ENCODE peak calls at places on chromosomes 5 and 9, in eight cellular contexts. One of them, this sample, is unnamed.

GRCh38 chr5:83364322-83365299 is 106.9 kb upstream of the VCAN start:
- DNase-seq in GM06990: peak; percentile 52
- DNase-seq in Panc1: no peak
- DNase-seq in left ventricle myocardium inferior: no peak
- DNase-seq in choroid plexus epithelial cell: no peak
- DNase-seq in astrocyte of the spinal cord: no peak
- DNase-seq in cardiac muscle cell: no peak
- DNase-seq in tibial artery: no peak
- DNase-seq in this sample: peak; percentile 5

GRCh38 chr9:88184986-88185385 is 46.7 kb upstream of the SPATA31C2 start:
- DNase-seq in Panc1: no peak
- DNase-seq in choroid plexus epithelial cell: peak; percentile 13
- DNase-seq in astrocyte of the spinal cord: no peak
- DNase-seq in cardiac muscle cell: peak; percentile 54
- DNase-seq in tibial artery: no peak
- DNase-seq in left ventricle myocardium inferior: no peak
- DNase-seq in GM06990: no peak
- DNase-seq in this sample: no peak

GRCh38 chr5:160835818-160836528 is 16.0 kb downstream of the ATP10B start:
- DNase-seq in left ventricle myocardium inferior: no peak
- DNase-seq in cardiac muscle cell: no peak
- DNase-seq in choroid plexus epithelial cell: no peak
- DNase-seq in Panc1: no peak
- DNase-seq in GM06990: no peak
- DNase-seq in astrocyte of the spinal cord: no peak
- DNase-seq in tibial artery: no peak
- DNase-seq in this sample: no peak

GRCh38 chr9:131668439-131669233 is 71.2 kb downstream of the RAPGEF1 start:
- DNase-seq in cardiac muscle cell: no peak
- DNase-seq in Panc1: no peak
- DNase-seq in choroid plexus epithelial cell: peak; percentile 72
- DNase-seq in tibial artery: no peak
- DNase-seq in GM06990: peak; percentile 76
- DNase-seq in astrocyte of the spinal cord: peak; percentile 90
- DNase-seq in left ventricle myocardium inferior: no peak
- DNase-seq in this sample: peak; percentile 84

GRCh38 chr5:109594217-109594616 is 95.5 kb upstream of the MAN2A1 start:
- DNase-seq in GM06990: no peak
- DNase-seq in astrocyte of the spinal cord: no peak
- DNase-seq in Panc1: no peak
- DNase-seq in tibial artery: no peak
- DNase-seq in choroid plexus epithelial cell: no peak
- DNase-seq in left ventricle myocardium inferior: no peak
- DNase-seq in cardiac muscle cell: no peak
- DNase-seq in this sample: no peak

GRCh38 chr9:114387678-114388431 is at the start of gene AKNA:
- DNase-seq in Panc1: no peak
- DNase-seq in choroid plexus epithelial cell: peak; percentile 85
- DNase-seq in left ventricle myocardium inferior: peak; percentile 75
- DNase-seq in cardiac muscle cell: peak; percentile 88
- DNase-seq in GM06990: peak; percentile 83
- DNase-seq in tibial artery: peak; percentile 85
- DNase-seq in astrocyte of the spinal cord: peak; percentile 82
- DNase-seq in this sample: peak; percentile 60

GRCh38 chr5:124519396-124519795 is 227.0 kb downstream of the ZNF608 start:
- DNase-seq in left ventricle myocardium inferior: no peak
- DNase-seq in GM06990: peak; percentile 29
- DNase-seq in astrocyte of the spinal cord: peak; percentile 79
- DNase-seq in Panc1: no peak
- DNase-seq in cardiac muscle cell: peak; percentile 61
- DNase-seq in tibial artery: peak; percentile 44
- DNase-seq in choroid plexus epithelial cell: peak; percentile 63
- DNase-seq in this sample: peak; percentile 88

GRCh38 chr5:80152778-80153177 is 103.1 kb downstream of the SERINC5 start:
- DNase-seq in choroid plexus epithelial cell: no peak
- DNase-seq in GM06990: no peak
- DNase-seq in cardiac muscle cell: no peak
- DNase-seq in astrocyte of the spinal cord: no peak
- DNase-seq in tibial artery: no peak
- DNase-seq in Panc1: no peak
- DNase-seq in left ventricle myocardium inferior: no peak
- DNase-seq in this sample: no peak

GRCh38 chr5:148791334-148791667 is 35.1 kb upstream of the ADRB2 start:
- DNase-seq in left ventricle myocardium inferior: no peak
- DNase-seq in astrocyte of the spinal cord: peak; percentile 48
- DNase-seq in Panc1: no peak
- DNase-seq in tibial artery: no peak
- DNase-seq in choroid plexus epithelial cell: no peak
- DNase-seq in GM06990: peak; percentile 70
- DNase-seq in cardiac muscle cell: no peak
- DNase-seq in this sample: peak; percentile 55

GRCh38 chr5:168750926-168751325 is 171.8 kb upstream of the PANK3 start:
- DNase-seq in left ventricle myocardium inferior: no peak
- DNase-seq in astrocyte of the spinal cord: no peak
- DNase-seq in cardiac muscle cell: no peak
- DNase-seq in choroid plexus epithelial cell: no peak
- DNase-seq in tibial artery: no peak
- DNase-seq in GM06990: no peak
- DNase-seq in Panc1: no peak
- DNase-seq in this sample: no peak

GRCh38 chr5:168749391-168750100 is 170.4 kb upstream of the PANK3 start:
- DNase-seq in choroid plexus epithelial cell: no peak
- DNase-seq in Panc1: no peak
- DNase-seq in tibial artery: no peak
- DNase-seq in astrocyte of the spinal cord: no peak
- DNase-seq in cardiac muscle cell: no peak
- DNase-seq in GM06990: no peak
- DNase-seq in left ventricle myocardium inferior: no peak
- DNase-seq in this sample: no peak

GRCh38 chr5:168752012-168752411 is 172.8 kb upstream of the PANK3 start:
- DNase-seq in left ventricle myocardium inferior: no peak
- DNase-seq in choroid plexus epithelial cell: no peak
- DNase-seq in cardiac muscle cell: no peak
- DNase-seq in GM06990: no peak
- DNase-seq in tibial artery: no peak
- DNase-seq in astrocyte of the spinal cord: no peak
- DNase-seq in Panc1: no peak
- DNase-seq in this sample: no peak

GRCh38 chr5:168746893-168747640 is 167.9 kb upstream of the PANK3 start:
- DNase-seq in Panc1: no peak
- DNase-seq in left ventricle myocardium inferior: no peak
- DNase-seq in astrocyte of the spinal cord: no peak
- DNase-seq in GM06990: no peak
- DNase-seq in choroid plexus epithelial cell: no peak
- DNase-seq in tibial artery: no peak
- DNase-seq in cardiac muscle cell: no peak
- DNase-seq in this sample: no peak

DNA sequence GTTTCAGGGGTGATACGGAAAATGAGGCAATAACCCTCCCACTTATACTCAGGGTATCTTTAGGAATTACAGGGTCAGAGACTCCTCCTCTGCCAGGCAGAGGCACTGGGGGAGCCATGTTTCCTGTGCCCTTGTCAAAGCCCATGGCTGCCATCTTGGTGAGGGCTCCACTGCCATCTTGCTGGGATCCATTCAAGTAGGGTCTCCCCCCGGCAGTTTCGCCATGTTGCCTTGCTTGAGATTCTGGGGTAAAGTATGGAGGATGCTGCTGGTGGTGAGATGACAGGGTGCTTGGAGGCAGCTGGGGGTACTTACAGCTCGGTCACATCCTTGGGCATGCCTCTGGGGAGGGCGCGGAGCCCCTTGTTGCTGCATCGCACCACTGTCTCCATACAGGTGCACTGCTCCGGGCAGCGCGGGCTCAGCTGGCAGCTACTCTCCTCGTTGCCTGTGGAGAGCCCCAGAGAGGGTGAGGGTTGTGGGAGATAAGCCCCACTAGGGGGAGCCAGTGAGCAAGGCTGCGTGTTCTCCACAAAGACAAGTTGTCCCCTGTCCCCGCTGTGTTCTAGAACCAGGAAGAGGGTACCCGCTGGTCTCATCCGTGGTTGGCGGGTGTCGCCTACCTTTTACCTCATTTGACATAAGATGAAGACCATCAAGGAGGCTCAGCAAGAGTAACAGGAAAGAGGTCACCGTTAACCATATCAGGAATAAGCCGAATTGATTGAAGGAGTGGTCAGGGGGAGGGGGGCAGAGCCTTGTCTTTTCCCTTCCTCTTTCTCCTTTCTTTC is 169.0 kb upstream of the PANK3 start:
- DNase-seq in astrocyte of the spinal cord: no peak
- DNase-seq in Panc1: peak; percentile 32
- DNase-seq in GM06990: peak; percentile 28
- DNase-seq in left ventricle myocardium inferior: peak; percentile 43
- DNase-seq in choroid plexus epithelial cell: peak; percentile 4
- DNase-seq in cardiac muscle cell: peak; percentile 73
- DNase-seq in tibial artery: no peak
- DNase-seq in this sample: peak; percentile 12
- TF ChIP-seq CTCF in astrocyte of the spinal cord: peak; percentile 52
- TF ChIP-seq CTCF in Panc1: peak; percentile 83
- TF ChIP-seq CTCF in GM06990: peak; percentile 93
- TF ChIP-seq CTCF in left ventricle myocardium inferior: peak; percentile 71
- TF ChIP-seq CTCF in choroid plexus epithelial cell: peak; percentile 46
- TF ChIP-seq CTCF in cardiac muscle cell: peak; percentile 67
- TF ChIP-seq CTCF in tibial artery: peak; percentile 24
- TF ChIP-seq CTCF in this sample: peak; percentile 52

GRCh38 chr9:96025995-96026572 is 150.6 kb downstream of the ERCC6L2 start:
- DNase-seq in left ventricle myocardium inferior: no peak
- DNase-seq in choroid plexus epithelial cell: no peak
- DNase-seq in GM06990: no peak
- DNase-seq in astrocyte of the spinal cord: no peak
- DNase-seq in Panc1: no peak
- DNase-seq in cardiac muscle cell: peak; percentile 15
- DNase-seq in tibial artery: no peak
- DNase-seq in this sample: no peak

GRCh38 chr9:96020300-96020821 is 144.9 kb downstream of the ERCC6L2 start:
- DNase-seq in left ventricle myocardium inferior: no peak
- DNase-seq in cardiac muscle cell: no peak
- DNase-seq in astrocyte of the spinal cord: no peak
- DNase-seq in tibial artery: no peak
- DNase-seq in GM06990: no peak
- DNase-seq in Panc1: no peak
- DNase-seq in choroid plexus epithelial cell: no peak
- DNase-seq in this sample: no peak

GRCh38 chr9:96021616-96022444 is 146.3 kb downstream of the ERCC6L2 start:
- DNase-seq in left ventricle myocardium inferior: peak; percentile 25
- DNase-seq in GM06990: no peak
- DNase-seq in cardiac muscle cell: peak; percentile 23
- DNase-seq in tibial artery: no peak
- DNase-seq in Panc1: no peak
- DNase-seq in astrocyte of the spinal cord: no peak
- DNase-seq in choroid plexus epithelial cell: no peak
- DNase-seq in this sample: no peak

GRCh38 chr9:96020822-96021615 is 145.5 kb downstream of the ERCC6L2 start:
- DNase-seq in cardiac muscle cell: peak; percentile 45
- DNase-seq in left ventricle myocardium inferior: no peak
- DNase-seq in GM06990: no peak
- DNase-seq in Panc1: no peak
- DNase-seq in choroid plexus epithelial cell: peak; percentile 31
- DNase-seq in astrocyte of the spinal cord: peak; percentile 14
- DNase-seq in tibial artery: no peak
- DNase-seq in this sample: no peak

GRCh38 chr9:96022445-96023031 is 147.0 kb downstream of the ERCC6L2 start:
- DNase-seq in astrocyte of the spinal cord: no peak
- DNase-seq in cardiac muscle cell: peak; percentile 86
- DNase-seq in left ventricle myocardium inferior: no peak
- DNase-seq in choroid plexus epithelial cell: no peak
- DNase-seq in Panc1: no peak
- DNase-seq in GM06990: no peak
- DNase-seq in tibial artery: no peak
- DNase-seq in this sample: no peak
- H3K4me3 ChIP-seq in astrocyte of the spinal cord: no peak overlapping the region
- H3K4me3 ChIP-seq in cardiac muscle cell: peak overlapping the region; percentile 53
- H3K4me3 ChIP-seq in left ventricle myocardium inferior: peak overlapping the region; percentile 73
- H3K4me3 ChIP-seq in choroid plexus epithelial cell: no peak overlapping the region
- H3K4me3 ChIP-seq in Panc1: no peak overlapping the region
- H3K4me3 ChIP-seq in GM06990: no peak overlapping the region
- H3K4me3 ChIP-seq in tibial artery: peak overlapping the region; percentile 76
- H3K4me3 ChIP-seq in this sample: no peak overlapping the region

GRCh38 chr5:10420926-10421325 is 20.8 kb upstream of the ROPN1L start:
- DNase-seq in astrocyte of the spinal cord: peak; percentile 26
- DNase-seq in Panc1: no peak
- DNase-seq in GM06990: no peak
- DNase-seq in choroid plexus epithelial cell: peak; percentile 46
- DNase-seq in left ventricle myocardium inferior: no peak
- DNase-seq in tibial artery: no peak
- DNase-seq in cardiac muscle cell: no peak
- DNase-seq in this sample: peak; percentile 14

GRCh38 chr5:10427201-10427600 is 14.5 kb upstream of the ROPN1L start:
- DNase-seq in tibial artery: no peak
- DNase-seq in cardiac muscle cell: no peak
- DNase-seq in astrocyte of the spinal cord: no peak
- DNase-seq in left ventricle myocardium inferior: no peak
- DNase-seq in Panc1: no peak
- DNase-seq in choroid plexus epithelial cell: no peak
- DNase-seq in GM06990: no peak
- DNase-seq in this sample: no peak

GRCh38 chr5:10421841-10422691 is 19.6 kb upstream of the ROPN1L start:
- DNase-seq in astrocyte of the spinal cord: no peak
- DNase-seq in cardiac muscle cell: no peak
- DNase-seq in left ventricle myocardium inferior: no peak
- DNase-seq in choroid plexus epithelial cell: no peak
- DNase-seq in tibial artery: no peak
- DNase-seq in Panc1: no peak
- DNase-seq in GM06990: no peak
- DNase-seq in this sample: no peak

GRCh38 chr5:10423009-10423408 is 18.7 kb upstream of the ROPN1L start:
- DNase-seq in left ventricle myocardium inferior: no peak
- DNase-seq in astrocyte of the spinal cord: no peak
- DNase-seq in Panc1: no peak
- DNase-seq in GM06990: no peak
- DNase-seq in choroid plexus epithelial cell: no peak
- DNase-seq in tibial artery: no peak
- DNase-seq in cardiac muscle cell: no peak
- DNase-seq in this sample: no peak

GRCh38 chr5:10424124-10424731 is 17.5 kb upstream of the ROPN1L start:
- DNase-seq in cardiac muscle cell: peak; percentile 50
- DNase-seq in left ventricle myocardium inferior: no peak
- DNase-seq in tibial artery: no peak
- DNase-seq in choroid plexus epithelial cell: peak; percentile 71
- DNase-seq in Panc1: no peak
- DNase-seq in astrocyte of the spinal cord: peak; percentile 47
- DNase-seq in GM06990: no peak
- DNase-seq in this sample: peak; percentile 60
- TF ChIP-seq CTCF in cardiac muscle cell: peak; percentile 63
- TF ChIP-seq CTCF in left ventricle myocardium inferior: peak; percentile 68
- TF ChIP-seq CTCF in tibial artery: peak; percentile 11
- TF ChIP-seq CTCF in choroid plexus epithelial cell: peak; percentile 80
- TF ChIP-seq CTCF in Panc1: peak; percentile 81
- TF ChIP-seq CTCF in astrocyte of the spinal cord: peak; percentile 68
- TF ChIP-seq CTCF in GM06990: peak; percentile 58
- TF ChIP-seq CTCF in this sample: peak; percentile 66

GRCh38 chr9:14349818-14350333 is 35.9 kb upstream of the NFIB start:
- DNase-seq in GM06990: no peak
- DNase-seq in choroid plexus epithelial cell: no peak
- DNase-seq in left ventricle myocardium inferior: no peak
- DNase-seq in cardiac muscle cell: no peak
- DNase-seq in tibial artery: no peak
- DNase-seq in Panc1: no peak
- DNase-seq in astrocyte of the spinal cord: peak; percentile 34
- DNase-seq in this sample: no peak
- H3K4me3 ChIP-seq in GM06990: no peak overlapping the region
- H3K4me3 ChIP-seq in choroid plexus epithelial cell: no peak overlapping the region
- H3K4me3 ChIP-seq in left ventricle myocardium inferior: peak overlapping the region; percentile 73
- H3K4me3 ChIP-seq in cardiac muscle cell: no peak overlapping the region
- H3K4me3 ChIP-seq in tibial artery: peak overlapping the region; percentile 69
- H3K4me3 ChIP-seq in Panc1: no peak overlapping the region
- H3K4me3 ChIP-seq in astrocyte of the spinal cord: no peak overlapping the region
- H3K4me3 ChIP-seq in this sample: no peak overlapping the region

GRCh38 chr5:180390441-180391190 is 37.5 kb upstream of the GFPT2 start:
- DNase-seq in choroid plexus epithelial cell: peak; percentile 15
- DNase-seq in astrocyte of the spinal cord: no peak
- DNase-seq in GM06990: no peak
- DNase-seq in tibial artery: no peak
- DNase-seq in left ventricle myocardium inferior: no peak
- DNase-seq in Panc1: no peak
- DNase-seq in cardiac muscle cell: no peak
- DNase-seq in this sample: no peak
- TF ChIP-seq CTCF in choroid plexus epithelial cell: peak; percentile 26
- TF ChIP-seq CTCF in astrocyte of the spinal cord: no peak
- TF ChIP-seq CTCF in GM06990: no peak
- TF ChIP-seq CTCF in tibial artery: no peak
- TF ChIP-seq CTCF in left ventricle myocardium inferior: no peak
- TF ChIP-seq CTCF in Panc1: no peak
- TF ChIP-seq CTCF in cardiac muscle cell: peak; percentile 17
- TF ChIP-seq CTCF in this sample: no peak